ENCODE peak calls at places on chromosomes 16 and 17, in four cellular contexts. One of them, this sample, is unnamed.
A peak's percentile ranks its signal among the peaks of the same experiment; 100 is the strongest.

GRCh38 chr17:29140051-29140582 is 40.1 kb downstream of the MYO18A start:
- DNase-seq in osteocyte: no peak
- DNase-seq in cardiac fibroblast: peak; percentile 68
- DNase-seq in AG04450: no peak
- DNase-seq in this sample: no peak

GRCh38 chr16:66261826-66262225 is 104.7 kb upstream of the CDH5 start:
- DNase-seq in osteocyte: peak; percentile 59
- DNase-seq in cardiac fibroblast: no peak
- DNase-seq in AG04450: no peak
- DNase-seq in this sample: no peak

GRCh38 chr17:58303981-58304734 is 23.4 kb upstream of the MPO start:
- DNase-seq in osteocyte: peak; percentile 83
- DNase-seq in cardiac fibroblast: peak; percentile 52
- DNase-seq in AG04450: no peak
- DNase-seq in this sample: peak; percentile 69

GRCh38 chr17:66777689-66778225 is 57.2 kb upstream of the CACNG5 start:
- DNase-seq in osteocyte: no peak
- DNase-seq in cardiac fibroblast: peak; percentile 33
- DNase-seq in AG04450: no peak
- DNase-seq in this sample: no peak

GRCh38 chr17:72934927-72935326 is 157.6 kb downstream of the SLC39A11 start:
- DNase-seq in osteocyte: no peak
- DNase-seq in cardiac fibroblast: no peak
- DNase-seq in AG04450: no peak
- DNase-seq in this sample: no peak

GRCh38 chr16:81265658-81266451 is 27.4 kb downstream of the BCO1 start:
- DNase-seq in osteocyte: no peak
- DNase-seq in cardiac fibroblast: peak; percentile 90
- DNase-seq in AG04450: no peak
- DNase-seq in this sample: no peak

GRCh38 chr16:57606147-57606846 is 22.1 kb upstream of the ADGRG1 start:
- DNase-seq in osteocyte: no peak
- DNase-seq in cardiac fibroblast: no peak
- DNase-seq in AG04450: no peak
- DNase-seq in this sample: no peak

GRCh38 chr16:69720822-69721430 is 5.4 kb downstream of the NQO1 start:
- DNase-seq in osteocyte: peak; percentile 46
- DNase-seq in cardiac fibroblast: no peak
- DNase-seq in AG04450: no peak
- DNase-seq in this sample: peak; percentile 29

GRCh38 chr17:45320931-45321461 is 4.2 kb upstream of the MAP3K14 start:
- DNase-seq in osteocyte: no peak
- DNase-seq in cardiac fibroblast: peak; percentile 85
- DNase-seq in AG04450: peak; percentile 73
- DNase-seq in this sample: no peak

GRCh38 chr17:63552211-63552610 is 1.9 kb downstream of the DCAF7 start:
- DNase-seq in osteocyte: no peak
- DNase-seq in cardiac fibroblast: no peak
- DNase-seq in AG04450: peak; percentile 13
- DNase-seq in this sample: no peak

GRCh38 chr16:1913327-1914083 is 4.7 kb downstream of the HS3ST6 start:
- DNase-seq in osteocyte: no peak
- DNase-seq in cardiac fibroblast: no peak
- DNase-seq in AG04450: no peak
- DNase-seq in this sample: no peak

GRCh38 chr16:31487076-31487719 is 4.3 kb downstream of the SLC5A2 start:
- DNase-seq in osteocyte: no peak
- DNase-seq in cardiac fibroblast: no peak
- DNase-seq in AG04450: no peak
- DNase-seq in this sample: no peak

GRCh38 chr17:41667280-41668008 is 21.2 kb upstream of the EIF1 start:
- DNase-seq in osteocyte: no peak
- DNase-seq in cardiac fibroblast: no peak
- DNase-seq in AG04450: no peak
- DNase-seq in this sample: no peak
- TF ChIP-seq CTCF in osteocyte: no peak
- TF ChIP-seq CTCF in cardiac fibroblast: no peak
- TF ChIP-seq CTCF in AG04450: no peak
- TF ChIP-seq CTCF in this sample: no peak

GRCh38 chr16:15041260-15042011 is 14.4 kb downstream of the NTAN1 start:
- DNase-seq in osteocyte: no peak
- DNase-seq in cardiac fibroblast: peak; percentile 81
- DNase-seq in AG04450: no peak
- DNase-seq in this sample: no peak
- TF ChIP-seq CTCF in osteocyte: no peak
- TF ChIP-seq CTCF in cardiac fibroblast: peak; percentile 4
- TF ChIP-seq CTCF in AG04450: no peak
- TF ChIP-seq CTCF in this sample: no peak

DNA sequence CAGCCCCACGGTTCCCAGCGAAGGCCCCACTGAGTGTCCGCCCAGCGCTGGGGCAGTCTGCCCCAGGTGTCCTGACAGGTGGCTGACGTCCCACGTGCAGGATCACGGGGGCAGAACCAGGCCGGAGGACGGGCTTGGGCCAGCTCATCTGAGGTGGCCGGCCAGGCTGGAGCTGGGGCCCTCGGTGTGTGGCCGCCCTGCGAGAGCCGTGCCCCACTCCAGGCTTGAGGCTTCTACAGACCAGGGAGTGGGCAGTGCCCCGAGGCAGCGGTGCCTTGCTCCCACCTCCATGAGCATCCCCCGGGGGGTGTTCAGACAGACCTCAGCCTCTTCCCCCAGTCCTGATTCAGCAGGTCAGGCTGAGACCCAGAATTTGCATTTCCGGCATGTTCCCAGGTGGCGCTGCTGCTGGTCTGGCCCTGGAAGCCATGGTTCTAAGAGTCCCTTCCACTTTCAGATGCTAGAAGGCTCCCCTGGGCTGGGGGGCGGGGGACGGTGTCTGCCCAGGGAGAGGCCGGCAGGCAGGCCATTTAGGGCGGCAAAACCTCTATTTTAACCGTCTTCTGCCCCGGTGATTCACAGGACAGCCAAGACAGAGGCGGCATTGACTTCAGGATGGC is 35.4 kb upstream of the PABPN1L start:
- DNase-seq in osteocyte: no peak
- DNase-seq in cardiac fibroblast: no peak
- DNase-seq in AG04450: no peak
- DNase-seq in this sample: no peak
- TF ChIP-seq CTCF in osteocyte: no peak
- TF ChIP-seq CTCF in cardiac fibroblast: no peak
- TF ChIP-seq CTCF in AG04450: no peak
- TF ChIP-seq CTCF in this sample: no peak

GRCh38 chr17:76365256-76365903 is 11.7 kb upstream of the PRPSAP1 start:
- DNase-seq in osteocyte: no peak
- DNase-seq in cardiac fibroblast: peak; percentile 39
- DNase-seq in AG04450: no peak
- DNase-seq in this sample: no peak
- TF ChIP-seq CTCF in osteocyte: no peak
- TF ChIP-seq CTCF in cardiac fibroblast: peak; percentile 74
- TF ChIP-seq CTCF in AG04450: no peak
- TF ChIP-seq CTCF in this sample: peak; percentile 32

GRCh38 chr17:1894753-1895339 is 65.0 kb downstream of the RPA1 start:
- DNase-seq in osteocyte: no peak
- DNase-seq in cardiac fibroblast: no peak
- DNase-seq in AG04450: no peak
- DNase-seq in this sample: no peak

GRCh38 chr17:1898332-1898731 is 68.5 kb downstream of the RPA1 start:
- DNase-seq in osteocyte: no peak
- DNase-seq in cardiac fibroblast: no peak
- DNase-seq in AG04450: no peak
- DNase-seq in this sample: no peak

GRCh38 chr17:1896243-1897163 is 66.7 kb downstream of the RPA1 start:
- DNase-seq in osteocyte: no peak
- DNase-seq in cardiac fibroblast: no peak
- DNase-seq in AG04450: no peak
- DNase-seq in this sample: no peak

GRCh38 chr17:1898872-1899271 is 69.1 kb downstream of the RPA1 start:
- DNase-seq in osteocyte: no peak
- DNase-seq in cardiac fibroblast: no peak
- DNase-seq in AG04450: no peak
- DNase-seq in this sample: no peak

DNA sequence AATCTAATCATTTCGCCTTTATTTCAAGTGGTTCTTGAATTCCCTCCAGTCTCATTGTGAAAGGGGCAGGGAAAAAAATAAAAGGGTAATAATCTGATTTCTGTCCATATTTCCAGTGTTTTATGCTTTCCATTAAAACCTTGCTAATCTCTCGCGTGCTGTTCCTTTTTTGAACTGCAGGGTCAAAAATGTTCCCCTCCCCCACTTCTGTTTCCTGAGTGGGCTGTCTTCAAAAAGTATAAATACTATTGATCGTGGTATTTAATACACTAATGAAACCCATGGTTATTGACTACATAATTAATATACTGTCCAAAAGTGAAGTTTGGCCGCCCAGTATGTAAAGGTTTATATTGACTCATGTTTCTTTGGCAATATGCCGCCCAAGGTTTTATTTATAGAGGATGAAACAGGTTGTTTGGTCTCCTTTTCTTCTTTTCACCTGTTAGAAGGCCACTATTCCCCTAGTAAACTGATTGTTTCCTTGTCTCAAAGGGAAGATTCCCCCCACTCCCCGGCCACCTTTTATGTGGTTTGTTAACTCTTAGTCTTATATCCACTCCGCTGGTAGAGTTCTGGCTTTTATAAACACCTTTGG is 69.7 kb downstream of the RPA1 start:
- DNase-seq in osteocyte: no peak
- DNase-seq in cardiac fibroblast: no peak
- DNase-seq in AG04450: no peak
- DNase-seq in this sample: no peak
- TF ChIP-seq CTCF in osteocyte: peak; percentile 21
- TF ChIP-seq CTCF in cardiac fibroblast: no peak
- TF ChIP-seq CTCF in AG04450: peak; percentile 43
- TF ChIP-seq CTCF in this sample: peak; percentile 73

GRCh38 chr16:67339453-67339852 is 12.8 kb downstream of the LRRC36 start:
- DNase-seq in osteocyte: no peak
- DNase-seq in cardiac fibroblast: peak; percentile 56
- DNase-seq in AG04450: peak; percentile 10
- DNase-seq in this sample: no peak
- TF ChIP-seq CTCF in osteocyte: peak; percentile 56
- TF ChIP-seq CTCF in cardiac fibroblast: peak; percentile 27
- TF ChIP-seq CTCF in AG04450: peak; percentile 47
- TF ChIP-seq CTCF in this sample: no peak

DNA sequence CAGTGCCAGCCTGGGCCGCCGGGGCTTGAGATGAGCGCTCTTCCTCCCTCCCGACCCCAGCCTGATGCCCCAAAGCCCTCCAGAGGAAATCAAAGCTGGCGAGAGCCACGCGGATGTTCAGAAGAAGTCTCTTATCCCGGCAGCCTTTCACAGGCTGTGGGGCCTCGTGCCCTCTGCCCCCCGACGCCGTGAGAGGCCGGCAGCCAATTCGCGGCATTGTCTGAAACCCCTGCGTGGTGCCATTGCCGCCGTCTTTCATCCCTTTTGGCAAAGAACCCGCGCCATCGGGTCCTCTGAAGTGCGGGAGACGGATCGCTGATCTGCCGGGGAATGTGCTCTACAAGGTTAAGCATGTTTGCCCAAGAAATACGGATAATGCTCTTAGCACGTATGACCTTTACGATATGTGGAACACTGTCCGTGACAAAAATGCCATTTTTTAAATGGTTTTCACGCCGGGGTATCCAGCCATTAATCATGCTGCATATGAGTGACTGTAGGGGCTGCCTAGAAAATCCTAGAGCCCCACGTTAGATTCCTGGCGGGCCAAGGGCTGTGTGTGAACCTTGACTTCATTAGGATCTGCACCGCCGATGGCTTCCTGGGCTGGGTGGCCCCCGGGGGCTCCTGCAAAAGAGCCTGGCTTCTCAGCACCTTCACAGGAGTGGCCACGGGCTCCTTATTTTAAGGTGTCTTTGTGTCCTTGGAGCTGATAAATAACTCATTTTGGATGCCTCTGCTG is 165.2 kb upstream of the TNRC6C start:
- DNase-seq in osteocyte: no peak
- DNase-seq in cardiac fibroblast: no peak
- DNase-seq in AG04450: no peak
- DNase-seq in this sample: no peak
- TF ChIP-seq CTCF in osteocyte: no peak
- TF ChIP-seq CTCF in cardiac fibroblast: no peak
- TF ChIP-seq CTCF in AG04450: no peak
- TF ChIP-seq CTCF in this sample: no peak

DNA sequence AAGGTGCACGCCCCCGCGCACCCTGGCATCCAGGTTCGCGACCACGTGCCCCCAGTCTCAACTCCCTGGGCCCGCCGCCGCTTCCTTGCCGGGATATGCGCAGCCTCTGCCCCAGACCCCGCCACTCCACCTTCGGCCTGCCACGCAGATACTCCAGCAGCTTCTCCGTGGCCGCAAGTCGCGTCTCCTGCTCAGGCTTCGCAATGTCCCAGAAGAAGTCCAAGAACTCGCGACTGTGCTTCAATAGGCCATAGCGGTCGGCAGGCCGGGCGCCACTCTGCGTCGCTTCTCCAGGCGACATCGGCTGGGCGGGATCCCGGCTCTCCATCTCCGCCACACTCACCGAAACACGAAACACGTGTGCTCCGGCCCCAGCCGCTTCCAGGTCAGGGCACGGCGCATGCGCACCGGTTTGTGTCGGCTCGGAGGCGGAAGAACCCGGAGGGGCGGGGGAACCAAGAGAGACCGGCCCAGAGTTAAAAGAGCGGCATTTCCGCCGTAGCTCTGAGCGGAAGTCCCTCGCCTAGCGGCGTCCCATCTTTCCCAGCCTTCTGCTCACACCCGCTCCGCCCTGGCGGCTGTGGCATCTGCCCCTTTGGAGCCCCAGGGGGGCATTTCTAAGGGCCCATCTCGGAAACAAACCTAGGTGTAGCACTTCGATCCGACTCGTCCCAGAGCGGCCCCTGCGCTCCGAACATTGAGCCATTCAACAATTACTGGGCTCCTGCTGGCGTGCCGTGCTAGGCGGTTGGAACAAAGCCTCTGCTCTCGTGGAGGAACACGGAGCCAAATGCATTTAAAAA is at the start of gene MYBBP1A:
- DNase-seq in osteocyte: peak; percentile 99
- DNase-seq in cardiac fibroblast: peak; percentile 97
- DNase-seq in AG04450: peak; percentile 85
- DNase-seq in this sample: peak; percentile 97
- TF ChIP-seq CTCF in osteocyte: peak; percentile 52
- TF ChIP-seq CTCF in cardiac fibroblast: peak; percentile 17
- TF ChIP-seq CTCF in AG04450: peak; percentile 31
- TF ChIP-seq CTCF in this sample: peak; percentile 73

This sample was measured in type B pancreatic cell.